ENCODE peak calls at places on chromosomes 4 and X, in nine cellular contexts. X is HFF-Myc, Z is chondrocyte, U is hepatocyte, Y is RWPE1, L is Peyer's patch, Q is fibroblast of pulmonary artery, M is HFFc6, N is PC-3. C is an unnamed sample.

GRCh38 chr4:105092768-105093167 is 53.9 kb upstream of the TET2 start:
- DNase-seq in L (no peak), Y (peak), X (no peak), Z (no peak), N (peak), M (peak), U (no peak), Q (peak), C (no peak)

GRCh38 chrX:24550166-24550565 is 85.1 kb downstream of the PDK3 start:
- DNase-seq in N (no peak), M (no peak), Q (no peak), U (no peak), Y (no peak), L (no peak), Z (no peak), X (no peak), C (no peak)

GRCh38 chr4:14478504-14478903 is 523.8 kb upstream of the CPEB2 start:
- DNase-seq in Z (peak), U (no peak), M (no peak), Q (no peak), Y (no peak), X (no peak), L (no peak), N (no peak), C (no peak)

GRCh38 chrX:23756165-23756564 is 13.1 kb upstream of the ACOT9 start:
- DNase-seq in M (peak), Z (no peak), U (peak), X (peak), Y (no peak), N (peak), L (no peak), Q (peak), C (peak)

GRCh38 chr4:1683371-1683902 is 676 bp downstream of the FAM53A start:
- DNase-seq in Z (no peak), Y (peak), M (peak), Q (peak), N (peak), U (peak), X (peak), L (no peak), C (no peak)

GRCh38 chr4:53500552-53500951 is 90.7 kb downstream of the LNX1 start:
- DNase-seq in Q (no peak), Z (no peak), Y (no peak), X (no peak), N (no peak), L (no peak), M (no peak), U (no peak), C (no peak)

GRCh38 chrX:4485917-4486316 is 772.5 kb upstream of the PRKX start:
- DNase-seq in N (no peak), U (no peak), M (no peak), X (no peak), Q (no peak), L (no peak), Y (no peak), Z (no peak), C (no peak)

GRCh38 chr4:41887821-41888699 is 47.2 kb upstream of the TMEM33 start:
- DNase-seq in L (no peak), Y (no peak), U (peak), Q (peak), Z (no peak), X (peak), M (peak), N (peak), C (no peak)

GRCh38 chr4:146916479-146917076 is 29.1 kb downstream of the TTC29 start:
- DNase-seq in U (peak), Y (peak), M (peak), Z (no peak), N (peak), Q (peak), L (no peak), X (no peak), C (peak)

GRCh38 chrX:53249387-53250042 is 24.5 kb upstream of the KDM5C start:
- DNase-seq in X (no peak), U (no peak), N (peak), Q (no peak), Y (no peak), Z (peak), M (no peak), L (no peak), C (no peak)

GRCh38 chr4:88352062-88352461 is 26.6 kb upstream of the HERC6 start:
- DNase-seq in Q (peak), Z (no peak), M (peak), L (no peak), X (peak), U (no peak), N (peak), Y (no peak), C (no peak)

GRCh38 chr4:106195435-106195950 is 120.5 kb downstream of the TBCK start:
- DNase-seq in X (no peak), Q (no peak), L (no peak), U (peak), Y (no peak), Z (no peak), M (no peak), N (no peak), C (no peak)

GRCh38 chrX:24672701-24673190 is 21.0 kb upstream of the POLA1 start:
- DNase-seq in Q (no peak), U (peak), Z (no peak), X (no peak), M (no peak), L (no peak), Y (no peak), N (no peak), C (no peak)

GRCh38 chr4:115360441-115360840 is 247.0 kb upstream of the NDST4 start:
- DNase-seq in Q (no peak), X (no peak), Z (no peak), L (no peak), U (no peak), N (no peak), Y (no peak), M (no peak), C (no peak)

GRCh38 chr4:59161249-59161648 is 2038.9 kb upstream of the ADGRL3 start:
- DNase-seq in X (no peak), Z (no peak), N (peak), Q (no peak), L (no peak), U (no peak), M (no peak), Y (no peak), C (no peak)

GRCh38 chr4:147366164-147366563 is 114.7 kb upstream of the EDNRA start:
- DNase-seq in L (no peak), Y (no peak), U (no peak), N (no peak), X (no peak), Q (no peak), M (no peak), Z (no peak), C (no peak)

GRCh38 chr4:80788798-80789197 is 241.7 kb upstream of the BMP3 start:
- DNase-seq in N (no peak), M (no peak), L (no peak), U (peak), Q (peak), Z (no peak), X (no peak), Y (no peak), C (no peak)

GRCh38 chr4:80790152-80790551 is 240.4 kb upstream of the BMP3 start:
- DNase-seq in Y (no peak), Z (no peak), N (no peak), L (no peak), M (no peak), X (no peak), Q (no peak), U (no peak), C (no peak)

GRCh38 chr4:80781436-80781835 is 249.1 kb upstream of the BMP3 start:
- DNase-seq in M (peak), L (no peak), X (no peak), Q (no peak), Y (no peak), N (peak), Z (no peak), U (no peak), C (no peak)

DNA sequence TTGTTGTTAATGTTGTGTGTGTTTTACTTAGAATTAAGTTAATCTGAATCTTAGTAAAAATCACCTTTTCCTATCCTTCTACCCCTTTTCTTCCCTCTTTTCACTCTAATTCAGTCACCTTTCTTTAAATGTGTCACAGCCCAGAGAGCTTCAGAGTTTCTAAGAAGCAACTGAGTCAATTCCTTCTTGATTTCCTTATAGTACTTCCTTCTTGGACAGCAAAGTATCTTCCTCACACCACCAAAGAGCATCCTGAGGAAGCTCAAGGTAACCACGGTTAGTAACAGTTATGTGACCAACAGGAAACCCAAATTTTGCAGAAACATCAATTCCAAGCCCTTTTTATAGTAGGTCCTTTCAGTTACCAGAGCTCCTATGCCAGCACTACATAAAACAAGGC is 243.2 kb upstream of the BMP3 start:
- DNase-seq in M (no peak), L (no peak), X (no peak), U (no peak), Y (no peak), N (no peak), Q (no peak), Z (no peak), C (no peak)
- TF ChIP-seq CTCF in M (no peak), L (no peak), X (no peak), U (no peak), Y (no peak), N (no peak), Q (no peak), Z (no peak), C (no peak)

GRCh38 chr4:183478926-183479325 is 25.9 kb upstream of the ING2 start:
- DNase-seq in X (no peak), L (no peak), Y (no peak), M (no peak), U (no peak), Z (no peak), N (no peak), Q (no peak), C (no peak)
- TF ChIP-seq CTCF in X (no peak), L (no peak), Y (no peak), M (no peak), U (no peak), Z (no peak), N (no peak), Q (no peak), C (no peak)

GRCh38 chr4:150593996-150594395 is 12.0 kb downstream of the MAB21L2 start:
- DNase-seq in L (no peak), Y (no peak), M (peak), U (no peak), Z (no peak), Q (peak), X (no peak), N (peak), C (no peak)
- TF ChIP-seq CTCF in L (no peak), Y (peak), M (peak), U (peak), Z (peak), Q (peak), X (no peak), N (peak), C (no peak)

DNA sequence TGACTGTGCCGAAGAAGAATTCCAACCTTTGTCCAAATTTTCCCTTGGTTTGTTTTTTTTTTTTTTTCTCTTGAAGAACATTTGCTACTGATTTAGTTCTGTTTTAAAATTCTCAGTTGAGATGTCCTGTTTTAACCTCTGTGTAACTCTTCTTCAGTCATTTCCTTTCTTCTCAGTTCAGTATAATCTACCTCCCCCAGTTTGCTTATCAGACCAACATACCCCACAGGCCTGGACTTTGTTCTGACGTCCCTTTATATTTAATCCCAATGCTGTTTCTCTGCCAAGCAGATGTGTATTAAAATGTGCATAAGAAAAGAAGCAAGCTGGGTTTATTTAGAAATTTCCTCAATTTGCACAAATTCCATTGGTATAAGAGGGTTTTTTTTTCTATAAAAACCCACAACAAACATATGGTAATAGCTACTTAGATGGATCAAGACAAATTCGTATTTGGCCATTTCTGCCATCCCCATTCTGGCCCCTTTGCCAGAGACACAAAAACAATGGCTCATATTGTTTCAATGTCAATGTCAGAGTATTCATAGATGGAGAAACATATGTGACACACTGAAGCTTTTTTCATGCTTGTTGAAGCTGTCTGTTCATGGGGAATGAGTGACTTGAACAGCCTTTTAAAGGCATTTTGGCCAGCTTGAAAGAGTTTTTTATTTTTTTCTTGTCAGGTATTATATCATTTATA is 24.5 kb downstream of the HCCS start:
- DNase-seq in L (no peak), U (no peak), Q (peak), N (no peak), X (no peak), Y (no peak), Z (no peak), M (no peak), C (no peak)
- TF ChIP-seq CTCF in L (no peak), U (no peak), Q (no peak), N (no peak), X (no peak), Y (no peak), Z (no peak), M (no peak), C (no peak)

DNA sequence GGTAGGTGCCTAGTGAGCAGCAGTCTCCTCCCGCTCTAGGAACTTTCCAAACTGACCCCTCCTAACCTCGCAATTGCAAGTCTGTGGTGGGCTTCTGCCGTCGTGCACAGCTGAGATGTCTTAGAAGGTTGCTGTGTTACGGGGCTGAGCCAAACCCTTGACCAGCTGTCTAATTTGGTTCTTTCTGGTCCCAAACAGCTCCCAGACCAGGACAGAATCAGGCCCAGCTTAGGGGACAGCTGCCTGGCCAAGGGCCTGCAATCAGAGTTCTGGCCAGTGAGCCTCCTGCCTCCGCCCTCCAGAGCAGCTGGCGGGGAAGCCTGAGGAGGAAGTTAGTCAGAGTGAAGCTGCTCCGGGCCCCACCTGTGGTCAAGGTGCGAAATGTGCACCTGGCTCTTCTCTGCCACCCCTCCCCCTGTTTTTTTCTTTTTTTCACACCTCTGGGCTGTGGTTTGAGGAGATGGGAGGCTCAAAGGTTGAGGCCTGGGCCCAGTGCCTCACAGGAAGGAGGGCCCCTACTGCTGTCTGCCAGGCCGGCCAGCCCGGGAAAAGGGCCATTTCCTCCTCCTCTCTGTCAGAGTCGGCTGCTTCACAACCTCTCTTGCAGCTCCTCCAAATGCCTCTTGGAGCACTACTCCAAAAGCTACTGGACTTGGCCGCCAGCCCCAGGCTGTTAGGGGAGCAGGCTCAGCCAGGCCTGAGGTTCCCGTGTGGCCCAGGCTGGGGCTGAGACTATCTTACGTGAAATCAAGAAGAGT is 4.2 kb upstream of the CXCR3 start:
- DNase-seq in M (no peak), N (peak), Q (peak), Z (no peak), Y (peak), L (peak), U (peak), X (no peak), C (peak)
- TF ChIP-seq CTCF in M (no peak), N (peak), Q (peak), Z (peak), Y (no peak), L (no peak), U (no peak), X (no peak), C (no peak)

GRCh38 chrX:79515529-79515928 is 148.4 kb upstream of the ITM2A start:
- DNase-seq in Y (no peak), Z (no peak), N (no peak), X (no peak), U (no peak), M (no peak), Q (no peak), L (no peak), C (no peak)
- TF ChIP-seq CTCF in Y (no peak), Z (no peak), N (peak), X (no peak), U (no peak), M (no peak), Q (no peak), L (no peak), C (no peak)

DNA sequence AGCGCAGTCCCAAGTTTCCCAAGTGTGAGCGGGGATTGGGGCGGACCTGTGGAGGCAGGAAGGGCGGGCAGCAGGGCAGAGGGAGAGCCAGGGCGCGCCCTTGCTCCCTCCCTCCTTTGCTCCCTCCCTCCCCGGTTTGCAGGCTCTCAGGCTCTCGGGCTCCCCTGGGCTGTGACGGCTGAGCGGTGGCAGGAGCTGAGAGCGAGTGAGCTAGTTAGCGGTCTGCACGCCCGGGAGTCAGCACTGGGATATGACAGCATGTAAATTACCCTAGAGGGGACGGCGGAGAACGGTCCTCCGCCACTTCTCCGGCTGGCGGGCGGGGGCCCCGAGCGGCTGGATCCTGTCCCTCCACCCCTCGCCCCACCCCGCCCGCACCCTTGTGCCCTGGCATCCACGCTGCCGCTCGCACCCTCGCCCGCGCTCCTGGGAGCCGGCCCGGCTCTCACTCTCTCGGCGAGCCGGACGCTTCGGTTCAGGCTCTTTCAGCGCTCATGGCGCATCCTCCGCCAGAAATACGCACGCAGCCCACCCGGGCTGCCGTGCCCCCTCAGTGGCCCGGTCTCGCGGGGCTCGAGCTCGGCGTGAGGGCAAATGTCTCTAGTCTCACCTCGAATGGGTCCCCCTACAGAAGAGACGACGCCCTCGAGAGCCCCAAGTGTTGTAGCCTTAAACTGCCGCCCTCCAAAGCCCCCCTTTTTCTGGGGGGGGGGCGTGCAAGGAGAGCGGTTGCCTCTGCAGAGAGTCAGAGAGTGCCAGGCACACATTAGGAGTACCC is at the start of gene TSC22D3:
- DNase-seq in U (peak), M (peak), Z (no peak), Y (peak), L (peak), N (peak), Q (peak), X (no peak), C (peak)
- TF ChIP-seq CTCF in U (peak), M (no peak), Z (peak), Y (no peak), L (no peak), N (no peak), Q (peak), X (no peak), C (no peak)

DNA sequence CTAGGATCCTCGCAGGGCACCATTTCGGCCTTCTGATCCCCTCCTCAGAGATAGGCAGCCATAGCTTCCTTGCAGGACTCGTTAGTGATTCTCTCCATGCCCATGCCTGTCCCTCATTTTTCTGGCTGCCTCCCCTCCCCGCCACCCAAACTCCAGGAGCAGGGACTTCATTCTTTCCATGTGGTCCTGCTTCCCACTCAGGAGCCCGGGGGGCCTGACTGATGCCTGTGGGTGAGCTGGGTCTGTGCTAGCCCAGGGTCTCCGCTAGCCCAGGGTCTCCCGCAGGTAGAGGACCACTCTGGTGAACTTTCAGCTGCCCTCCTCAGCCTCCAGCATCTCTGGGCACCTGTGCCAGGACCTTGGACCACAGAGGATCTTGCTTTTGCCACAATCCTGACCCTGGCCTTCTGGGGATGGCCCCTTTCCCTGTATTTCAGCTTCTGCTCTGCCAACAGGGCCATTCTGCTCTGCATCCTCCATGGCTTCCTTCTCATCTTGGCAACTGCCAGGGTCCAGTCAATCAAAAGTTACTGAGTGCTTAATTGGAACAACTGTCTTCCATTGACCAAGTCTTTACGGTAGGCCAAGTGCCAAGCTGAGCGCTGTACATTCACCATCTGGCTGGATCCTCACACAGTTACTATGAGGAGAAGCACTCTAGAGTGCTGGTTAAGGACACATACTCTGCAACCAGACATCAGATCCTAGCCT is 152.2 kb downstream of the EFNB1 start:
- DNase-seq in N (no peak), Z (no peak), U (no peak), Q (no peak), Y (no peak), X (no peak), M (no peak), L (no peak), C (peak)
- TF ChIP-seq CTCF in N (no peak), Z (no peak), U (no peak), Q (no peak), Y (no peak), X (no peak), M (no peak), L (no peak), C (no peak)

GRCh38 chrX:153755136-153755535 is 8.9 kb upstream of the PLXNB3 start:
- DNase-seq in N (no peak), M (no peak), Z (no peak), Q (no peak), L (no peak), X (no peak), Y (no peak), U (no peak), C (no peak)
- TF ChIP-seq CTCF in N (no peak), M (no peak), Z (no peak), Q (no peak), L (no peak), X (no peak), Y (no peak), U (no peak), C (no peak)

DNA sequence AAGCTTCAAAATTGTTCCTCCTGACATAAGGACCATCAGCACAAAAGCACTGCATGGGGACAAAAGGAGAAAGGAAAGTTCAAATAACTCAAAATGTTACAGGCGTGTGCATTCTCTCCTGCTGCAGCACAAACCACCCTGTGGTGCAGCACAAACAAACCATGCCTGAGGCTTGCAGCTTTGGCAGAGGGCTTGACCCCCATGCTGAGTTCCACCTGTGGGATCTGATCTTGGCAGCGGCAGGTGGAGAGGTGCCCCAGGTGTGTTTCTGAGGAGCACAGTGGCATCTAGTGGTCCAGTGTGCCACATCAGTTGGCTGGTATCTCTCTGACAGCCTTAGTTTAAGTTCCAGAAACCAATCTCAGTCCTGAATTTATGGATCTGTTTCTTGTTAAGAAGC is 164.6 kb downstream of the SOWAHB start:
- DNase-seq in Q (no peak), L (peak), U (no peak), X (no peak), M (no peak), Z (no peak), Y (peak), N (peak), C (no peak)
- TF ChIP-seq CTCF in Q (no peak), L (no peak), U (no peak), X (peak), M (peak), Z (peak), Y (peak), N (peak), C (peak)

C was measured in GM13976.